ENCODE peak calls at places on chromosomes 2 and 18, in nine cellular contexts. S is fibroblast of lung; N is GM23248; U is stimulated activated CD4-positive, alpha-beta T cell treated with anti-CD3 and anti-CD28 coated beads, Interleukin-12 subunit alpha, Interleukin-12 subunit beta, amount 100 ng/mL, for 48 hours; P is heart left ventricle; Z is LoVo; Q is PC-9; L is globus pallidus; I is BJ. O is an unnamed sample.

GRCh38 chr2:101337877-101338276 is 29.4 kb upstream of the RNF149 start:
- DNase-seq in S (peak), N (peak), U (no peak), P (no peak), Z (no peak), Q (peak), L (no peak), I (no peak), O (no peak)

GRCh38 chr2:152696476-152696875 is 20.8 kb downstream of the PRPF40A start:
- DNase-seq in S (no peak), N (no peak), U (no peak), P (no peak), Z (no peak), Q (no peak), L (no peak), I (no peak), O (no peak)

GRCh38 chr2:102696463-102696862 is 65.4 kb upstream of the TMEM182 start:
- DNase-seq in S (no peak), N (no peak), U (no peak), P (no peak), Z (no peak), Q (no peak), L (no peak), I (no peak), O (no peak)

GRCh38 chr18:11259421-11259820 is 110.1 kb upstream of the PIEZO2 start:
- DNase-seq in S (no peak), N (no peak), U (no peak), P (no peak), Z (peak), Q (no peak), L (no peak), I (no peak), O (no peak)

GRCh38 chr18:63363951-63364350 is 3.1 kb downstream of the KDSR start:
- DNase-seq in S (no peak), N (no peak), U (no peak), P (no peak), Z (no peak), Q (no peak), L (no peak), I (no peak), O (no peak)

GRCh38 chr18:75016025-75016717 is 192.8 kb downstream of the PTGR3 start:
- DNase-seq in S (no peak), N (no peak), U (no peak), P (no peak), Z (no peak), Q (no peak), L (no peak), I (no peak), O (no peak)

GRCh38 chr18:3455938-3456685 is 6.1 kb downstream of the TGIF1 start:
- DNase-seq in S (peak), N (peak), U (no peak), P (no peak), Z (peak), Q (peak), L (no peak), I (no peak), O (no peak)

GRCh38 chr18:12085786-12086185 is 7.9 kb upstream of the ANKRD62 start:
- DNase-seq in S (no peak), N (no peak), U (no peak), P (no peak), Z (no peak), Q (no peak), L (no peak), I (no peak), O (no peak)

GRCh38 chr2:42767080-42767898 is 3.4 kb upstream of the OXER1 start:
- DNase-seq in S (no peak), N (no peak), U (no peak), P (no peak), Z (no peak), Q (no peak), L (no peak), I (no peak), O (no peak)

GRCh38 chr18:48552130-48552529 is 13.3 kb downstream of the CTIF start:
- DNase-seq in S (no peak), N (no peak), U (no peak), P (no peak), Z (no peak), Q (no peak), L (no peak), I (no peak), O (no peak)

GRCh38 chr2:47437287-47437686 is 34.3 kb downstream of the MSH2 start:
- DNase-seq in S (peak), N (peak), U (no peak), P (no peak), Z (no peak), Q (no peak), L (peak), I (no peak), O (peak)

GRCh38 chr2:224884188-224884587 is 158.1 kb downstream of the DOCK10 start:
- DNase-seq in S (peak), N (peak), U (no peak), P (no peak), Z (no peak), Q (no peak), L (no peak), I (no peak), O (peak)

GRCh38 chr2:186575302-186575701 is 14.6 kb upstream of the ITGAV start:
- DNase-seq in S (peak), N (peak), U (no peak), P (no peak), Z (peak), Q (peak), L (no peak), I (peak), O (peak)

GRCh38 chr2:39696838-39697237 is 31.1 kb downstream of the TMEM178A start:
- DNase-seq in S (peak), N (peak), U (no peak), P (no peak), Z (peak), Q (no peak), L (peak), I (peak), O (peak)